ENCODE peak calls at places on chromosomes 2 and 18, in eight cellular contexts. E, N, G, H, P, A, C and X are unnamed samples.
A peak's percentile ranks its signal among the peaks of the same experiment; 100 is the strongest.

GRCh38 chr2:219299372-219299760 is 9.8 kb downstream of the PTPRN start:
- DNase-seq in E (no peak), N (no peak), G (no peak), H (no peak), P (no peak), A (no peak), C (no peak), X (no peak)

GRCh38 chr18:79779700-79780190 is 18.0 kb upstream of the KCNG2 start:
- DNase-seq in E (no peak), N (no peak), G (no peak), H (no peak), P (no peak), A (no peak), C (no peak), X (no peak)

GRCh38 chr2:40220177-40220925 is 231.5 kb downstream of the SLC8A1 start:
- DNase-seq in E (no peak), N (no peak), G (no peak), H (no peak), P (peak; percentile 8), A (peak; percentile 27), C (peak; percentile 81), X (no peak)

GRCh38 chr2:74876081-74876886 is 42.4 kb downstream of the HK2 start:
- DNase-seq in E (peak; percentile 36), N (peak; percentile 17), G (peak; percentile 33), H (peak; percentile 49), P (no peak), A (peak; percentile 54), C (peak; percentile 80), X (no peak)

GRCh38 chr18:57803119-57803969 is at the start of gene ATP8B1:
- DNase-seq in E (peak; percentile 16), N (peak; percentile 45), G (peak; percentile 24), H (peak; percentile 72), P (peak; percentile 96), A (peak; percentile 97), C (peak; percentile 81), X (peak; percentile 97)

GRCh38 chr2:87401726-87402345 is 346.1 kb upstream of the PLGLB2 start:
- DNase-seq in E (no peak), N (no peak), G (no peak), H (no peak), P (no peak), A (no peak), C (no peak), X (no peak)

GRCh38 chr2:37201766-37202165 is 5.5 kb downstream of the CEBPZOS start:
- DNase-seq in E (no peak), N (no peak), G (no peak), H (no peak), P (no peak), A (no peak), C (no peak), X (no peak)

GRCh38 chr2:102060047-102060446 is 68.3 kb downstream of the IL1R2 start:
- DNase-seq in E (no peak), N (no peak), G (no peak), H (no peak), P (no peak), A (no peak), C (no peak), X (peak; percentile 85)

GRCh38 chr2:201408931-201409330 is 42.3 kb downstream of the TRAK2 start:
- DNase-seq in E (no peak), N (no peak), G (no peak), H (no peak), P (no peak), A (no peak), C (no peak), X (no peak)

GRCh38 chr18:48007955-48008701 is 77.7 kb upstream of the SMAD2 start:
- DNase-seq in E (peak; percentile 66), N (peak; percentile 56), G (no peak), H (peak; percentile 65), P (peak; percentile 73), A (peak; percentile 77), C (peak; percentile 72), X (peak; percentile 60)

GRCh38 chr18:44733069-44733753 is 52.5 kb downstream of the SETBP1 start:
- DNase-seq in E (no peak), N (no peak), G (no peak), H (no peak), P (no peak), A (no peak), C (peak; percentile 67), X (no peak)

GRCh38 chr18:37381554-37381953 is 184.0 kb downstream of the CELF4 start:
- DNase-seq in E (no peak), N (no peak), G (no peak), H (no peak), P (no peak), A (no peak), C (no peak), X (no peak)

GRCh38 chr2:153101187-153101586 is 377.4 kb downstream of the RPRM start:
- DNase-seq in E (no peak), N (no peak), G (no peak), H (no peak), P (no peak), A (no peak), C (no peak), X (no peak)

GRCh38 chr2:38377501-38378258 is 607 bp upstream of the ATL2 start:
- DNase-seq in E (no peak), N (peak; percentile 35), G (no peak), H (peak; percentile 28), P (no peak), A (peak; percentile 22), C (peak; percentile 75), X (no peak)

GRCh38 chr18:11880586-11881304 is 27.4 kb downstream of the MPPE1 start:
- DNase-seq in E (no peak), N (no peak), G (no peak), H (no peak), P (no peak), A (no peak), C (no peak), X (no peak)

GRCh38 chr2:240498171-240498957 is 59.4 kb downstream of the ANKMY1 start:
- DNase-seq in E (no peak), N (no peak), G (no peak), H (no peak), P (no peak), A (no peak), C (no peak), X (no peak)

GRCh38 chr2:31946838-31947237 is 64.0 kb downstream of the MEMO1 start:
- DNase-seq in E (no peak), N (no peak), G (no peak), H (no peak), P (no peak), A (no peak), C (no peak), X (no peak)

GRCh38 chr2:107529146-107529545 is 297.5 kb upstream of the RGPD4 start:
- DNase-seq in E (no peak), N (peak; percentile 1), G (no peak), H (no peak), P (no peak), A (no peak), C (peak; percentile 53), X (no peak)